ENCODE peak calls at places on chromosomes 13 and 19, in five cellular contexts. L is WTC11; Q is CD4-positive, alpha-beta T cell; M is MCF 10A; A is GM20000. J is an unnamed sample.

GRCh38 chr13:40170982-40171381 is 495.5 kb downstream of the FOXO1 start:
- DNase-seq in L (no peak), Q (no peak), M (peak), A (no peak), J (no peak)

GRCh38 chr13:79932556-79932955 is 408.4 kb downstream of the SPRY2 start:
- DNase-seq in L (no peak), Q (no peak), M (no peak), A (no peak), J (no peak)

GRCh38 chr13:44237276-44237767 is 136.3 kb upstream of the SERP2 start:
- DNase-seq in L (no peak), Q (no peak), M (peak), A (peak), J (peak)

GRCh38 chr13:33351324-33351723 is 65.8 kb upstream of the STARD13 start:
- DNase-seq in L (no peak), Q (no peak), M (no peak), A (peak), J (peak)

GRCh38 chr19:6427131-6427530 is 2.5 kb upstream of the KHSRP start:
- DNase-seq in L (no peak), Q (no peak), M (no peak), A (no peak), J (no peak)

GRCh38 chr13:110479648-110480047 is 81.9 kb downstream of the RAB20 start:
- DNase-seq in L (no peak), Q (no peak), M (no peak), A (no peak), J (no peak)

GRCh38 chr13:79898202-79898826 is 417.4 kb downstream of the NDFIP2 start:
- DNase-seq in L (no peak), Q (no peak), M (no peak), A (no peak), J (no peak)

GRCh38 chr13:35768551-35768950 is 292.1 kb upstream of the MAB21L1 start:
- DNase-seq in L (no peak), Q (no peak), M (no peak), A (no peak), J (peak)

GRCh38 chr19:14459703-14460102 is 15.5 kb downstream of the PTGER1 start:
- DNase-seq in L (no peak), Q (no peak), M (no peak), A (no peak), J (no peak)

GRCh38 chr19:41189425-41190065 is 3.5 kb upstream of the CYP2S1 start:
- DNase-seq in L (no peak), Q (no peak), M (no peak), A (no peak), J (no peak)

GRCh38 chr13:90690458-90691063 is 656.9 kb upstream of the MIR17HG start:
- DNase-seq in L (no peak), Q (no peak), M (no peak), A (no peak), J (peak)

GRCh38 chr19:45769821-45770191 is 754 bp upstream of the SIX5 start:
- DNase-seq in L (peak), Q (peak), M (peak), A (peak), J (no peak)

GRCh38 chr13:35552172-35552844 is 75.8 kb upstream of the MAB21L1 start:
- DNase-seq in L (no peak), Q (no peak), M (no peak), A (no peak), J (peak)

GRCh38 chr19:3474015-3474414 is 6.3 kb downstream of the SMIM24 start:
- DNase-seq in L (no peak), Q (no peak), M (no peak), A (no peak), J (no peak)

GRCh38 chr13:51764184-51765141 is 39.5 kb downstream of the DHRS12 start:
- DNase-seq in L (no peak), Q (peak), M (no peak), A (peak), J (peak)

GRCh38 chr13:44734204-44734707 is 158.1 kb upstream of the TSC22D1 start:
- DNase-seq in L (no peak), Q (no peak), M (peak), A (no peak), J (peak)

GRCh38 chr13:43307921-43308433 is 284.6 kb downstream of the DNAJC15 start:
- DNase-seq in L (no peak), Q (no peak), M (peak), A (peak), J (peak)

GRCh38 chr13:20799726-20800416 is 26.1 kb upstream of the EEF1AKMT1 start:
- DNase-seq in L (no peak), Q (no peak), M (peak), A (no peak), J (peak)

GRCh38 chr19:1250374-1251232 is 2.2 kb downstream of the MIDN start:
- DNase-seq in L (peak), Q (peak), M (no peak), A (peak), J (no peak)

GRCh38 chr19:7911509-7912143 is 3.0 kb upstream of the TGFBR3L start:
- DNase-seq in L (no peak), Q (no peak), M (no peak), A (no peak), J (no peak)

GRCh38 chr13:74406439-74406838 is 272.2 kb upstream of the KLF12 start:
- DNase-seq in L (no peak), Q (no peak), M (no peak), A (no peak), J (no peak)

GRCh38 chr19:4029247-4029614 is 21.7 kb downstream of the PIAS4 start:
- DNase-seq in L (no peak), Q (no peak), M (no peak), A (no peak), J (no peak)

GRCh38 chr13:23504188-23504587 is 66.0 kb upstream of the TNFRSF19 start:
- DNase-seq in L (no peak), Q (no peak), M (no peak), A (no peak), J (peak)

GRCh38 chr19:42295831-42296525 is 6.0 kb upstream of the PRR19 start:
- DNase-seq in L (peak), Q (peak), M (peak), A (peak), J (peak)

GRCh38 chr13:112859817-112860190 is 109.2 kb upstream of the MCF2L start:
- DNase-seq in L (no peak), Q (no peak), M (peak), A (peak), J (no peak)

GRCh38 chr19:47792616-47793015 is 11.7 kb downstream of the TPRX1 start:
- DNase-seq in L (no peak), Q (no peak), M (no peak), A (no peak), J (no peak)

GRCh38 chr19:47786566-47786965 is 8.1 kb downstream of the SELENOW start:
- DNase-seq in L (no peak), Q (no peak), M (no peak), A (no peak), J (no peak)

GRCh38 chr19:47794526-47794925 is 9.8 kb downstream of the TPRX1 start:
- DNase-seq in L (peak), Q (no peak), M (no peak), A (no peak), J (no peak)

DNA sequence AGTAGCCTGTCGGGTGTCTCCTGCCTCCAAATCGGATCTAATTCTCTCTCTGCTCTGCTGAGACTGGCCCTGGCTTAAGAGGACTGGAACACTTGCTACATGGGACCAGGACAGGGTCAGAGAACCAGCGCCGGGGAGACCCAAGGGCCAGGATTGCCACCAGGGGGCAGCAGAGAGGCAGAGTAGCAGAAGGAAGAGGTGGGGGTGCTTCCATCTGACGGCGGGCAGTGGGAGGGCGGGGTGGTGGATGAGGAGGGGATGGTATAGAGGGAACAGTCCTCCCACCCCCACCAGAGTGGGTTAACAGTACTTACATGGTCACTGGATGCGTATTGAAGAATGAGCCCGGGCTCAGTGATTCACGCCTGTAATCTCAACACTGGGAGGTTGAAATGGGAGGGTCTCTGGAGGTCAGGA is 11.9 kb downstream of the SELENOW start:
- DNase-seq in L (peak), Q (peak), M (peak), A (peak), J (no peak)
- TF ChIP-seq CTCF in L (peak), Q (peak), M (peak), A (peak), J (peak)

DNA sequence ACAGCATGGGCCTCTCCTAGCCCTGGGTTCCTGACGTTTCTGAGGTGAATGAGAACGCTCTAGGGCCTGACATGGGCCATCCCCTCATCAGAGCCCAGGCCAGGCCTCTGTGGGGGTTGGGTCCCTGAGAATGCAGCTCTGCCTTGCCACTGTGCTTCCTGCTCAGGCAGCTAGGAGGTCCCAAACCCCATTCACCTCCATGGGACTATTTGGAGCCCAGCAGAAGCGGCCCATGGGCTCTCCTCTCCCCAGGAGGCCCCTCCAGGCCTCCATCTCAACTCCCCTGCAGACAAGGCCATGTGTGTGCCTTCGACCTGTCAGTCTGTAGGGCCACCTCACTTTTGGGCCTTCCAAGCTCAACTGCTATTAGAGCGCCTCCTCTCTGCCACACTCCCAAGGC is 36.9 kb downstream of the ELL start:
- DNase-seq in L (no peak), Q (no peak), M (no peak), A (no peak), J (no peak)
- TF ChIP-seq CTCF in L (no peak), Q (no peak), M (no peak), A (no peak), J (peak)

GRCh38 chr19:5170329-5170745 is 170.3 kb downstream of the PTPRS start:
- DNase-seq in L (peak), Q (no peak), M (no peak), A (no peak), J (no peak)
- TF ChIP-seq CTCF in L (peak), Q (peak), M (peak), A (peak), J (peak)

GRCh38 chr19:30647891-30648290 is 275.7 kb downstream of the ZNF536 start:
- DNase-seq in L (no peak), Q (no peak), M (no peak), A (no peak), J (no peak)

GRCh38 chr19:30649149-30649548 is 277.0 kb downstream of the ZNF536 start:
- DNase-seq in L (no peak), Q (no peak), M (no peak), A (no peak), J (no peak)

GRCh38 chr19:30646806-30647205 is 274.6 kb downstream of the ZNF536 start:
- DNase-seq in L (no peak), Q (no peak), M (no peak), A (no peak), J (no peak)

GRCh38 chr19:30649934-30650614 is 277.9 kb downstream of the ZNF536 start:
- DNase-seq in L (peak), Q (no peak), M (peak), A (peak), J (peak)

GRCh38 chr19:30648321-30648720 is 276.1 kb downstream of the ZNF536 start:
- DNase-seq in L (no peak), Q (no peak), M (no peak), A (no peak), J (no peak)
- TF ChIP-seq CTCF in L (no peak), Q (no peak), M (no peak), A (no peak), J (no peak)

DNA sequence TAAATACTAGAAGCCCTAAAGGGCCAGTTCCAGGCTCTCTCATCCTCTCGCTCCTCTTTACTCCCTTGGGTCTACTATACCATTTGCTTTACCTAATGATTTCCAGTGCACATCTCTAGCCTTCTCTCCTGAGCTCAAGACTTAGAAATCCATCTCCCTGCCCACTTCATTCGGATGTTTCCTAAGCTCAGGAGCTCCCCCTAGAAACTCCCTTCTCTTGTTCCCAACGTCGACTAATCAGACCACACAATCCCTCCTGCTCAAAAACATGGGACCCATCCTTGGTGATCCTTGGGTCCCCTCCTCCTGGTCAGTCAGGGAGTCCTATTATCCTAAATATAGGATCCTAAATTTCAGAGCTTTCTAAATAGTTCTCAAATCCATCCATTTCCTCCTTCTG is 21.1 kb upstream of the STK24 start:
- DNase-seq in L (no peak), Q (no peak), M (no peak), A (no peak), J (no peak)
- TF ChIP-seq CTCF in L (no peak), Q (no peak), M (no peak), A (no peak), J (peak)

DNA sequence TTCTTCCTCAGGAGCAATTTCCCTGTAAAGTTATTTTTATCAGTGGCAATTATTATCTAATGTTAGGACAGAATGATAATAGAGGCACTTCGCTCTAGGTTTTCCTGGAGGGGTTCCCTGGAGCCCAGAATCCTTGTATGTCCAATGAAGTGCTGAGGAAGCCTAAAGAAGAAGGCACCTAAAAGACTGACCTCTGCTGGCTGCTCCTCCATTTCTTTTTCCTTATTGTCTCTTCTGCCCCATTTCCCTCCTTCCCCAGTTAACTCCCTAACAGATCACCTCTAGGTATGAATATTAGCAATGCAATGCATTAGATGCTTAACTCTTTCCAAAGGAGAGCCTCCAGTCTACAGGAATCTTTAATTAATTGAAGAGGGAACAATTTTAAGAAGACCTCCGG is 985.4 kb downstream of the DIAPH3 start:
- DNase-seq in L (no peak), Q (no peak), M (peak), A (no peak), J (no peak)
- TF ChIP-seq CTCF in L (no peak), Q (no peak), M (no peak), A (no peak), J (peak)

GRCh38 chr19:35739275-35740107 is 2.8 kb downstream of the IGFLR1 start:
- DNase-seq in L (no peak), Q (no peak), M (no peak), A (no peak), J (no peak)

GRCh38 chr19:35738021-35738886 is 4.0 kb downstream of the IGFLR1 start:
- DNase-seq in L (no peak), Q (no peak), M (no peak), A (no peak), J (no peak)

GRCh38 chr19:35738887-35739229 is 3.4 kb downstream of the IGFLR1 start:
- DNase-seq in L (no peak), Q (no peak), M (no peak), A (no peak), J (no peak)

GRCh38 chr19:35734889-35735288 is 7.4 kb downstream of the IGFLR1 start:
- DNase-seq in L (no peak), Q (no peak), M (no peak), A (no peak), J (no peak)

DNA sequence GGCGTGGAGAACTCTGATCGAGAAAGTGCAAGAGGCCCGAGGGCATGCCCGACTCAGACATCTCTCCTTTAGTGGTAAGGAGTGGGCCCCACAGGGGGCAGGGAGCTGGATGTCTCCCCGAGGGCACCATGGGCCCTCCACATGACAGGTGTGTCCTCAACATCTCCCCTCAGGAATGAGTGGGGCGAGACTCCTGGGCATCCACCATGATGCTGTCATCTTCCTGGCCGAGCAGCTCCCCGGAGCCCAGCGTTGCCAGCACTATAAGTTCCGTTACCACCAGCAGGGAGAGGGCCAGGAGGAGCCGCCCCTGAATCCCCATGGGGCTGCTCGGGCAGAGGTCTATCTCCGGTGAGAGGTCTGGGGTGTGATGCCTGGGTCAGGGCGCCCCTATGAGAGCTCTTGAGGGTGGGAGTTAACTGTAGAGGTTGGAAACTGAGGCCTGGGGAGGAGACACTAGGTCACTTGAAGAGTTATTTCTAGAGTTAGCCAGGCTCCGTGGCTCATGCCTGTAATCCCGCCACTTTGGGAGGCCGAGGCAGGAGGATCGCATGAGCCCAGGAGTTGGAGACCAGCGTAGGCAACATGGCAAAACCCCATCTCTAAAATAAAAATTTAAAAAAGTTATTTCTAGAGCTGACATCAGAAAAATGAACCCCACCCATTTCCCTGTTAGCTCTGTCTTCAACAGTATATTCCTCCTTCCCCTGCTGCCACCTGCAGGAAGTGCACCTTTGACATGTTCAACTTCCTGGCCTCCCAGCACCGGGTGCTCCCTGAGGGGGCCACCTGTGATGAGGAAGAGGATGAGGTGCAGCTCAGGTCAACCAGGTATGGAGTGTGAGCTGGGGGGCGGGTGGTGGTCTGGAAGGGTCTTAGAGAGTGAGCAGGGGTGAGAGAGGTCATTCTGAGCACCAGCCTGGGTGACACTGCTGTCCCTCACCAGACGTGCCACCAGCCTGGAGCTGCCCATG is 5.1 kb downstream of the IGFLR1 start:
- DNase-seq in L (no peak), Q (no peak), M (no peak), A (no peak), J (no peak)
- TF ChIP-seq CTCF in L (no peak), Q (no peak), M (no peak), A (no peak), J (peak)

GRCh38 chr13:38902551-38902950 is 88.1 kb downstream of the STOML3 start:
- DNase-seq in L (no peak), Q (no peak), M (peak), A (no peak), J (no peak)

GRCh38 chr13:38900188-38900587 is 90.4 kb downstream of the STOML3 start:
- DNase-seq in L (peak), Q (no peak), M (no peak), A (no peak), J (no peak)

GRCh38 chr13:38908574-38908973 is 82.1 kb downstream of the STOML3 start:
- DNase-seq in L (no peak), Q (no peak), M (no peak), A (no peak), J (no peak)

GRCh38 chr13:38905081-38905480 is 85.5 kb downstream of the STOML3 start:
- DNase-seq in L (no peak), Q (no peak), M (peak), A (no peak), J (no peak)

GRCh38 chr13:38905861-38906260 is 84.8 kb downstream of the STOML3 start:
- DNase-seq in L (no peak), Q (no peak), M (peak), A (no peak), J (no peak)
- TF ChIP-seq CTCF in L (no peak), Q (no peak), M (no peak), A (no peak), J (no peak)

GRCh38 chr19:55464039-55464668 is 397 bp downstream of the C19orf85 start:
- DNase-seq in L (no peak), Q (no peak), M (no peak), A (no peak), J (no peak)

GRCh38 chr19:55461974-55462628 is 659 bp upstream of the ISOC2 start:
- DNase-seq in L (no peak), Q (no peak), M (peak), A (no peak), J (no peak)

GRCh38 chr19:55461259-55461973 is at the start of gene ISOC2:
- DNase-seq in L (peak), Q (peak), M (peak), A (peak), J (peak)

GRCh38 chr19:55463583-55464031 is 944 bp downstream of the C19orf85 start:
- DNase-seq in L (no peak), Q (no peak), M (no peak), A (no peak), J (no peak)

GRCh38 chr19:55462722-55463121 is 1.3 kb upstream of the ISOC2 start:
- DNase-seq in L (no peak), Q (no peak), M (no peak), A (no peak), J (no peak)
- TF ChIP-seq CTCF in L (no peak), Q (no peak), M (no peak), A (no peak), J (no peak)